ENCODE peak calls at places on chromosomes 5 and 9, in nine cellular contexts. G is upper lobe of left lung, E is epithelial cell of proximal tubule, P is GM06990, C is mesothelial cell of epicardium, F is neural progenitor cell, W is foreskin keratinocyte, J is prostate gland, Z is OCI-LY7. H is an unnamed sample.

GRCh38 chr5:41636605-41637004 is 126.2 kb upstream of the PLCXD3 start:
- DNase-seq in G (no peak), E (no peak), P (no peak), C (no peak), F (peak), W (no peak), J (no peak), Z (peak), H (peak)

GRCh38 chr9:132114102-132114707 is 34.5 kb upstream of the MED27 start:
- DNase-seq in G (peak), E (no peak), P (no peak), C (peak), F (peak), W (peak), J (peak), Z (no peak), H (no peak)

GRCh38 chr9:127854169-127854833 is at the start of gene ENG:
- DNase-seq in G (peak), E (no peak), P (no peak), C (no peak), F (no peak), W (no peak), J (peak), Z (no peak), H (no peak)

GRCh38 chr5:76041863-76042262 is 41.3 kb upstream of the SV2C start:
- DNase-seq in G (no peak), E (no peak), P (no peak), C (peak), F (peak), W (no peak), J (no peak), Z (no peak), H (no peak)

GRCh38 chr5:174412374-174412773 is 312.0 kb upstream of the MSX2 start:
- DNase-seq in G (no peak), E (no peak), P (no peak), C (no peak), F (no peak), W (no peak), J (no peak), Z (no peak), H (no peak)

GRCh38 chr5:158116965-158117364 is 258.0 kb upstream of the CLINT1 start:
- DNase-seq in G (no peak), E (no peak), P (no peak), C (no peak), F (no peak), W (no peak), J (no peak), Z (no peak), H (no peak)

GRCh38 chr9:113508111-113508749 is 44.7 kb downstream of the RGS3 start:
- DNase-seq in G (no peak), E (no peak), P (no peak), C (no peak), F (no peak), W (no peak), J (no peak), Z (no peak), H (no peak)

GRCh38 chr9:22990349-22990748 is 543.7 kb downstream of the DMRTA1 start:
- DNase-seq in G (no peak), E (no peak), P (no peak), C (no peak), F (no peak), W (no peak), J (no peak), Z (no peak), H (no peak)

GRCh38 chr9:71121275-71122168 is at the start of gene TRPM3:
- DNase-seq in G (no peak), E (no peak), P (no peak), C (no peak), F (peak), W (no peak), J (no peak), Z (no peak), H (no peak)

GRCh38 chr5:97004423-97005060 is 68.7 kb downstream of the LNPEP start:
- DNase-seq in G (no peak), E (no peak), P (no peak), C (no peak), F (no peak), W (no peak), J (no peak), Z (no peak), H (no peak)

GRCh38 chr9:21689851-21690250 is 112.6 kb upstream of the MTAP start:
- DNase-seq in G (no peak), E (no peak), P (no peak), C (no peak), F (no peak), W (no peak), J (no peak), Z (no peak), H (no peak)

GRCh38 chr9:6845881-6846280 is 88.1 kb downstream of the KDM4C start:
- DNase-seq in G (no peak), E (peak), P (no peak), C (no peak), F (peak), W (no peak), J (no peak), Z (no peak), H (no peak)
- TF ChIP-seq CTCF in G (no peak), E (peak), P (no peak), C (no peak), F (peak), W (peak), J (no peak), Z (no peak), H (no peak)

GRCh38 chr5:141760193-141760592 is 78.2 kb upstream of the ARAP3 start:
- DNase-seq in G (no peak), E (no peak), P (no peak), C (no peak), F (no peak), W (no peak), J (no peak), Z (peak), H (no peak)

GRCh38 chr5:141758316-141758965 is 76.4 kb upstream of the ARAP3 start:
- DNase-seq in G (no peak), E (no peak), P (no peak), C (no peak), F (peak), W (no peak), J (no peak), Z (no peak), H (no peak)

GRCh38 chr5:141753971-141754713 is 72.1 kb upstream of the ARAP3 start:
- DNase-seq in G (no peak), E (no peak), P (no peak), C (no peak), F (peak), W (peak), J (no peak), Z (peak), H (peak)

GRCh38 chr5:141756196-141756595 is 74.2 kb upstream of the ARAP3 start:
- DNase-seq in G (no peak), E (no peak), P (no peak), C (no peak), F (no peak), W (no peak), J (no peak), Z (no peak), H (no peak)

GRCh38 chr5:141757402-141757801 is 75.4 kb upstream of the ARAP3 start:
- DNase-seq in G (no peak), E (no peak), P (no peak), C (no peak), F (peak), W (peak), J (no peak), Z (no peak), H (no peak)
- TF ChIP-seq CTCF in G (peak), E (peak), P (peak), C (no peak), F (peak), W (peak), J (no peak), Z (no peak), H (peak)

GRCh38 chr5:42894057-42894456 is 82.4 kb upstream of the SELENOP start:
- DNase-seq in G (no peak), E (no peak), P (no peak), C (no peak), F (peak), W (no peak), J (no peak), Z (no peak), H (no peak)
- TF ChIP-seq CTCF in G (no peak), E (peak), P (peak), C (no peak), F (peak), W (peak), J (no peak), Z (peak), H (no peak)

GRCh38 chr9:97109194-97109811 is 70.4 kb upstream of the CTSV start:
- DNase-seq in G (peak), E (peak), P (peak), C (no peak), F (peak), W (no peak), J (peak), Z (peak), H (peak)
- TF ChIP-seq CTCF in G (no peak), E (peak), P (peak), C (no peak), F (peak), W (peak), J (peak), Z (peak), H (peak)

GRCh38 chr9:111632051-111632450 is 917 bp downstream of the DNAJC25 start:
- DNase-seq in G (no peak), E (no peak), P (no peak), C (no peak), F (no peak), W (no peak), J (no peak), Z (peak), H (no peak)

GRCh38 chr9:111630182-111631070 is 708 bp upstream of the DNAJC25 start:
- DNase-seq in G (no peak), E (peak), P (no peak), C (no peak), F (no peak), W (peak), J (no peak), Z (no peak), H (no peak)

GRCh38 chr9:111632695-111633388 is 1.7 kb downstream of the DNAJC25 start:
- DNase-seq in G (no peak), E (no peak), P (no peak), C (no peak), F (no peak), W (no peak), J (no peak), Z (peak), H (no peak)

GRCh38 chr9:111633389-111633736 is 2.2 kb downstream of the DNAJC25 start:
- DNase-seq in G (no peak), E (no peak), P (no peak), C (no peak), F (no peak), W (no peak), J (no peak), Z (no peak), H (no peak)

DNA sequence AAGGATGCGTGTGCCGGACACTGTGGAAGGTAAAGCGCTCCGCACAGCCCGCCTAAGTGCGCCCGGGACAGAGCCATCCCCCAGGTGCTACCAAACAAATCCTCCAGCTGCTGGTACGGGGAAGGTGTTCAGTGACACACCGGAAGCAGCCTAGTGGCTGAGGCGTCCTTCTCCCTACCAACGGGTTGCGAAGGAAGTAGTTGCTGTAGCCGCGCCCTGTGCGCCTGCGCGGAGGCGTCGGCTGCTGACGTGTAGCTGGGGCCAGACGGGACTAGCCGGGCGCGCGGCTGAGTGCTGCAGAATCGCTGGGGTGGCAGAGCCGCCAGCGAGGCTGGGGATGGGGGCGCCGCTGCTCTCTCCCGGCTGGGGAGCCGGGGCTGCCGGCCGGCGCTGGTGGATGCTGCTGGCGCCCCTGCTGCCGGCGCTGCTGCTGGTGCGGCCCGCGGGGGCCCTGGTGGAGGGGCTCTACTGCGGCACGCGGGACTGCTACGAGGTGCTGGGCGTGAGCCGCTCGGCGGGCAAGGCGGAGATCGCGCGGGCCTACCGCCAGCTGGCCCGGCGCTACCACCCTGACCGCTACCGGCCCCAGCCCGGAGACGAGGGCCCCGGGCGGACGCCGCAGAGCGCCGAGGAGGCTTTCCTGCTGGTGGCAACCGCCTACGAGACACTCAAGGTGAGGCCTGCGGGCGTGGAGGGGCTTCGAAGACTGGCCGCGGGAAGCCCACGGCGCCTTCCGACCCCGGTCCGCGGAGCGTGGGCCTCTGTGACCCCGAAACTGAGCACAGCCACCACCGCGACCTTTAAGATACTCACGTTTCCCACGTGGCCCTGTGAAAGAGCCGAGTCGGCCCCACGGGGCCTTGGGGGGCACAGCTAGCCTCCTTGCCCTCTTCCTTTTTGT is at the start of gene DNAJC25:
- DNase-seq in G (peak), E (peak), P (peak), C (peak), F (peak), W (peak), J (peak), Z (peak), H (peak)
- TF ChIP-seq CTCF in G (peak), E (no peak), P (no peak), C (no peak), F (peak), W (no peak), J (no peak), Z (no peak), H (no peak)